ENCODE peak calls at places on chromosomes 13 and 19, in six cellular contexts. J, C, V, N, S and G are unnamed samples.

GRCh38 chr19:13556552-13556951 is 50.3 kb upstream of the CACNA1A start:
- DNase-seq in J (no peak), C (no peak), V (no peak), N (no peak), S (no peak), G (no peak)

GRCh38 chr19:36111200-36111539 is 227 bp downstream of the OVOL3 start:
- DNase-seq in J (no peak), C (no peak), V (no peak), N (peak), S (no peak), G (no peak)

GRCh38 chr13:27334774-27335490 is 64.3 kb downstream of the RASL11A start:
- DNase-seq in J (no peak), C (no peak), V (peak), N (no peak), S (no peak), G (no peak)

GRCh38 chr13:75366380-75367280 is 115.3 kb downstream of the TBC1D4 start:
- DNase-seq in J (no peak), C (no peak), V (no peak), N (no peak), S (no peak), G (no peak)

GRCh38 chr13:25857830-25858229 is 194.0 kb downstream of the SHISA2 start:
- DNase-seq in J (no peak), C (no peak), V (no peak), N (no peak), S (no peak), G (no peak)

GRCh38 chr13:94595006-94595942 is 678 bp downstream of the TGDS start:
- DNase-seq in J (peak), C (peak), V (peak), N (peak), S (peak), G (peak)

GRCh38 chr19:44757735-44758505 is 9.4 kb downstream of the BCL3 start:
- DNase-seq in J (peak), C (no peak), V (no peak), N (peak), S (peak), G (no peak)

GRCh38 chr19:53998223-53998622 is 6.8 kb downstream of the CACNG6 start:
- DNase-seq in J (no peak), C (no peak), V (no peak), N (no peak), S (peak), G (no peak)

GRCh38 chr13:64909184-64909583 is 2321.0 kb downstream of the PCDH9 start:
- DNase-seq in J (no peak), C (no peak), V (no peak), N (no peak), S (no peak), G (no peak)

GRCh38 chr13:79477968-79478367 is 3.0 kb upstream of the NDFIP2 start:
- DNase-seq in J (no peak), C (no peak), V (peak), N (peak), S (peak), G (no peak)

GRCh38 chr13:94112227-94112626 is 367.3 kb downstream of the DCT start:
- DNase-seq in J (no peak), C (no peak), V (peak), N (no peak), S (no peak), G (no peak)

GRCh38 chr13:112256716-112257497 is 119.2 kb upstream of the SPACA7 start:
- DNase-seq in J (no peak), C (no peak), V (no peak), N (no peak), S (no peak), G (no peak)

GRCh38 chr19:29337029-29337428 is 124.1 kb upstream of the UQCRFS1 start:
- DNase-seq in J (no peak), C (no peak), V (no peak), N (no peak), S (no peak), G (no peak)

GRCh38 chr19:13056052-13056660 is 46.5 kb downstream of the LYL1 start:
- DNase-seq in J (peak), C (no peak), V (peak), N (peak), S (peak), G (no peak)

GRCh38 chr19:21586341-21587116 is 81.1 kb downstream of the ZNF429 start:
- DNase-seq in J (peak), C (no peak), V (peak), N (peak), S (peak), G (no peak)

GRCh38 chr19:46977548-46977947 is 42.1 kb upstream of the NPAS1 start:
- DNase-seq in J (peak), C (no peak), V (peak), N (no peak), S (no peak), G (no peak)

GRCh38 chr19:38551450-38551813 is 66.3 kb downstream of the MAP4K1 start:
- DNase-seq in J (no peak), C (no peak), V (peak), N (no peak), S (no peak), G (no peak)

GRCh38 chr19:38634757-38635482 is 12.5 kb upstream of the ACTN4 start:
- DNase-seq in J (peak), C (peak), V (peak), N (peak), S (peak), G (peak)

GRCh38 chr19:56917998-56918397 is 77.5 kb upstream of the PEG3 start:
- DNase-seq in J (no peak), C (no peak), V (no peak), N (no peak), S (no peak), G (peak)

GRCh38 chr13:87274209-87274819 is 396.9 kb upstream of the SLITRK5 start:
- DNase-seq in J (peak), C (peak), V (peak), N (peak), S (peak), G (peak)

GRCh38 chr19:16367269-16367683 is 42.6 kb downstream of the KLF2 start:
- DNase-seq in J (no peak), C (peak), V (no peak), N (no peak), S (no peak), G (peak)

GRCh38 chr13:51638497-51638871 is 54.2 kb downstream of the WDFY2 start:
- DNase-seq in J (no peak), C (no peak), V (peak), N (peak), S (no peak), G (no peak)

GRCh38 chr19:4467835-4468234 is 4.3 kb upstream of the HDGFL2 start:
- DNase-seq in J (no peak), C (no peak), V (no peak), N (no peak), S (no peak), G (no peak)

DNA sequence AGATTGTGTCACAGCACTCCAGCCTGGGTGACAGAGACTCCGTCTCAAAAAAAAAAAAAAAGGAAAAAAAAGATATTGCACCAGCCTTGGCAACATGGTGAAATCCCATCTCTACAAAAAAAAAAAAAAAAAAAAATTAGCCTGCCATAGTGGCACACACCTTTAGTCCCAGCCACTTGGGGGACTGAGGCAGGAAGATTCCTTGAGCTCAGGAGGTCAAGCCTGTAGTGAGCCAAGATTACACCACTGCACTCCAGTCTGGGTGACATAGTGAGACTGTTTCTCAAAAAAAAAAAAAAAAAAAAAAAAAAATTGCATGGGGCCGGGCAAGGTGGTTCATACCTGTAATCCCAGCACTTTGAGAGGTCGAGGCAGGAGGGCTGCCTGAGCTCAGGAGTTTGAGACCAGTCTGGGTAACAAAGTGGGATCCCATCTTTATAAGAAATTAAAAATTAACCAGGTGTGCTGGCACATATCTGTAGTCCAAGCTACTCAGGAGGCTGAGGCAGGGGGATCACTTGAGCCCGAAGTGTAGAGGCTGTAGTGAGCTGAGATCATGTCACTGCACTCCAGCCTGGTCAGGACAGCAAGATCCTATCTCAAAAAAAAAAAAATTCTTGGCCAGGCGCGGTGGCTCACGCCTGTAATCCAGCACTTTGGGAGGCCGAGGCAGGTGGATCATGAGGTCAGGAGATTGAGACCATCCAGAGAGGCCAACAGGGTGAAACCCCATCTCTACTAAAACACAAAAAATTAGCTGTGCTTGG is 7.1 kb upstream of the HDGFL2 start:
- DNase-seq in J (no peak), C (no peak), V (no peak), N (no peak), S (no peak), G (no peak)
- H2AFZ ChIP-seq in J (no peak), C (no peak), V (no peak), N (no peak), S (no peak), G (no peak)

DNA sequence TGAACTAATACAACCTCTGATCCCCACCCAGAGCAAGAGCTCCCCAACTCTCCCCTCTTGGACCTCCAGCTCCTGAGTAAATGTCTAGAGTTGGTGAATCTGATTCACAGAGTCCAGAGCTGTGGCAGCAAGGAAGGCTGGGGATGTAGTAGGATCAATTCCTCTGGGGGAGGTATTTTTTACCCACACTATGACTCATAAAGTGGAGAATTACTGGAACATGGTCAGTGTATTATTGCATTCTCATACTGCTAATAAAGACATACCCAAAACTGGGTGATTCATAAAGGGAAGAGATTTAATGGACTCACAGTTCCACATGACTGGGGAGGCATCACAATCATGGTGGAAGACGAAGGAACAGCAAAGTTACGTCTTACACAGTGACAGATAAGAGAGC is 496.7 kb downstream of the EFNB2 start:
- DNase-seq in J (no peak), C (no peak), V (peak), N (no peak), S (no peak), G (no peak)
- TF ChIP-seq EZH2phosphoT487 in J (no peak), C (no peak), V (no peak), N (no peak), S (no peak), G (no peak)

GRCh38 chr13:72536668-72537399 is 190.6 kb downstream of the MZT1 start:
- DNase-seq in J (no peak), C (no peak), V (no peak), N (no peak), S (peak), G (no peak)
- H2AFZ ChIP-seq in J (no peak), C (no peak), V (no peak), N (no peak), S (peak), G (no peak)

DNA sequence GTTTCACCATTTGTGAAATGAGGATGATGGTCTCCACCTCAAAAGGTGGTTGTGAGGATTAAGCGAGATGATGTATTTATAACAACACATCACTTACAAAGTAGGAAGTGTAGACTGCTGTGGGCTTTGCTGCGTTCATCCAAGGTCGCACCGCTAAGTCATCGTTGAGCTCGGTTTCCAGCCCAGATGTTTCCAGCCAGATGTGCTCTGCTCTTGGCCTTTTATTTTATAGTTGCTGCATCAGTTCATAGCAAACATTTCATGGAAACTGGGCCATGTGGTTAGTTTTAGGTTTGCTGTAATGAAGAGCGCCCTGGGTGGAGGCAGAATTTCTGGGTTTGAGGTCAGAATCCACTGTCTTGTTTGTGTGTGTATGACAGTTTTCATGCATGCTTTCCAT is 76.5 kb upstream of the RNF113B start:
- DNase-seq in J (no peak), C (no peak), V (peak), N (no peak), S (no peak), G (no peak)
- TF ChIP-seq EZH2phosphoT487 in J (no peak), C (no peak), V (no peak), N (no peak), S (no peak), G (no peak)

DNA sequence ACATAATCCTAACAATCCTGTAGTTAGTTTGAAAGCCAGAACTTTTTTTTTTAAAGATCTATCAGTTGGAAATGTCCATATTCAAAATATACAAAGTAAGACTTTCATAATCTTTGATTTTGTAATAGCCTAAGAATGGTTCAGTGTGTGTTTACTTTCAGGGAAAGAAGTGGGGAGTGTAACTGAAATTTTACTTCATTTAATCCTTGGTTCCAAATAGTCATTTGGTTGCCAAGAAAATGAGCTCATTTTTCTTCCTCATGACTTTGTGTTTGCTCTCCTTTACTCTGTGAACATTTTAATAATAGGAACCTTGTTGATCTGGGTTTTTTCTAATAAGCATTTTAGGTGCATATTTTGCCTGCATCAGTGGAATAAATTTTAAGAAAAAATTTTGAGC is 278.8 kb downstream of the SLITRK6 start:
- DNase-seq in J (no peak), C (no peak), V (no peak), N (no peak), S (no peak), G (no peak)
- H2AFZ ChIP-seq in J (peak), C (no peak), V (no peak), N (no peak), S (no peak), G (no peak)

DNA sequence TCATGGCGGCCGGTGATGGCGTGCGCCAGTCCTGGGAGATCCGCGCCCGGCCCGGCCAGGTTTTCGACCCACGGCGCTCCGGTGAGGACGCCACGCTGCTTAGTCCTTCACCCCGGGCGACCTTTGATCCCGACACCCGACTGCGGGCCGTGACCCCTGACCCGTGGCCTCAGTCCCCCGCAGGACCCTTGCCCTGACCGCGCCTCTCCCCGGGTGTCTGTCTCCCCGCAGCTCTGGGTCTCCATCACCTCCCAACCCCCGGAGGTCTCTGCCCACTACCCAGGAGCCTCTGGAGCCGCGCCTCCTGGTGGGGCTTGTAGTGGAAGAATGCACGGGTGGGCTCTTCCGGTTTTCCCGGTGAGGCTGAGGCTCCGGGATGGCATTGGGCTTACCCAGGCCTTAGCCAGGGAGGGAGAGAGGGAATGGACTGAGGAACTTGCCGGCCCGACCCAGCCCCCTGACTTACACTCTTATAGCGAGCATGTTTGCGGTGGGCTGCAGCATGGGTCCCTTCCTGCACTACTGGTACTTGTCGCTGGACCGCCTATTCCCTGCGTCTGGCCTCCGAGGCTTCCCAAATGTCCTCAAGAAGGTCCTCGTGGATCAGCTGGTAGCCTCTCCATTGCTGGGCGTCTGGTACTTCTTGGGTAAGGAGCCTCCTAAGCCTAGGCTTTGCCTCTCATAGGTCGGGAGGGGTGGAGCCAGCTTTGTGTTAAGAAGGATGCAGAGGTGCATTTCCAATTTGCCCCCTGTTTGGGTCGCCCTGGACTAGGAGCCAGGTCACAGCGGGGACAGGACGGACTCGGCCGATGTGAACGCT is 580 bp downstream of the MPV17L2 start:
- DNase-seq in J (no peak), C (peak), V (peak), N (peak), S (no peak), G (no peak)
- TF ChIP-seq EZH2phosphoT487 in J (no peak), C (no peak), V (no peak), N (no peak), S (no peak), G (no peak)